ENCODE peak calls at places on chromosomes 13 and 19, in five cellular contexts. W, V, T, P and I are unnamed samples.

GRCh38 chr13:44088911-44089851 is 209.5 kb downstream of the LACC1 start:
- DNase-seq in W (no peak), T (no peak), P (no peak), V (no peak), I (no peak)

GRCh38 chr19:51708811-51709210 is 15.0 kb downstream of the HAS1 start:
- DNase-seq in W (no peak), V (no peak), P (no peak), T (peak; percentile 52), I (no peak)

GRCh38 chr13:38819596-38819995 is 132.7 kb downstream of the FREM2 start:
- DNase-seq in T (no peak), V (no peak), P (no peak), W (no peak), I (no peak)

GRCh38 chr13:100495455-100495854 is 93.1 kb downstream of the GGACT start:
- DNase-seq in V (no peak), W (no peak), P (no peak), T (no peak), I (no peak)

GRCh38 chr13:73835138-73835721 is 299.0 kb downstream of the KLF12 start:
- DNase-seq in T (no peak), P (peak; percentile 63), V (no peak), W (no peak), I (no peak)

GRCh38 chr19:6056282-6056741 is 54.0 kb downstream of the RFX2 start:
- DNase-seq in P (no peak), T (peak; percentile 71), V (peak; percentile 38), W (no peak), I (no peak)

GRCh38 chr19:6667114-6667627 is 2.8 kb downstream of the TNFSF14 start:
- DNase-seq in P (no peak), T (no peak), W (no peak), V (no peak), I (no peak)

GRCh38 chr19:7176792-7177191 is 107.3 kb downstream of the ZNF557 start:
- DNase-seq in V (no peak), P (no peak), W (no peak), T (no peak), I (no peak)

GRCh38 chr13:59038824-59039223 is 1124.9 kb downstream of the DIAPH3 start:
- DNase-seq in T (no peak), W (no peak), P (no peak), V (no peak), I (no peak)

GRCh38 chr19:47003611-47003935 is 16.1 kb upstream of the NPAS1 start:
- DNase-seq in V (no peak), P (no peak), W (no peak), T (no peak), I (no peak)

GRCh38 chr19:8340341-8341096 is 2.5 kb downstream of the KANK3 start:
- DNase-seq in W (no peak), P (no peak), V (no peak), T (no peak), I (no peak)

GRCh38 chr13:60583196-60583908 is 186.3 kb downstream of the TDRD3 start:
- DNase-seq in P (no peak), V (no peak), T (no peak), W (no peak), I (no peak)

GRCh38 chr19:29485293-29485692 is 40.5 kb upstream of the VSTM2B start:
- DNase-seq in W (no peak), P (no peak), V (no peak), T (peak; percentile 33), I (no peak)

GRCh38 chr13:24605923-24606372 is 74.3 kb upstream of the ATP12A start:
- DNase-seq in W (no peak), V (no peak), P (no peak), T (no peak), I (no peak)

GRCh38 chr19:48624791-48625723 is 5.8 kb downstream of the SPHK2 start:
- DNase-seq in V (no peak), W (no peak), T (no peak), P (peak; percentile 23), I (no peak)

GRCh38 chr13:23578411-23579071 is 8.3 kb downstream of the TNFRSF19 start:
- DNase-seq in P (peak; percentile 65), W (peak; percentile 32), V (peak; percentile 59), T (peak; percentile 72), I (peak; percentile 37)

GRCh38 chr19:4988770-4989251 is 19.9 kb downstream of the KDM4B start:
- DNase-seq in T (peak; percentile 92), V (no peak), P (no peak), W (peak; percentile 57), I (peak; percentile 32)

GRCh38 chr19:13002970-13003540 is 7.8 kb downstream of the NFIX start:
- DNase-seq in W (no peak), P (no peak), T (no peak), V (no peak), I (no peak)

GRCh38 chr13:76635232-76636021 is 250.8 kb downstream of the KCTD12 start:
- DNase-seq in P (no peak), T (no peak), V (no peak), W (no peak), I (no peak)

GRCh38 chr19:15187026-15188007 is 13.5 kb downstream of the NOTCH3 start:
- DNase-seq in P (no peak), W (no peak), V (no peak), T (no peak), I (no peak)

GRCh38 chr13:110874508-110874960 is 40.3 kb downstream of the ANKRD10 start:
- DNase-seq in W (peak; percentile 56), T (peak; percentile 93), P (peak; percentile 84), V (peak; percentile 66), I (no peak)

GRCh38 chr19:10270180-10270615 is 722 bp upstream of the ICAM1 start:
- DNase-seq in P (no peak), V (no peak), W (peak; percentile 27), T (peak; percentile 87), I (no peak)

GRCh38 chr19:5672708-5673459 is 7.4 kb downstream of the MICOS13 start:
- DNase-seq in W (no peak), T (no peak), V (no peak), P (no peak), I (no peak)

GRCh38 chr13:42892760-42893159 is 99.3 kb downstream of the EPSTI1 start:
- DNase-seq in W (no peak), T (no peak), P (no peak), V (no peak), I (no peak)

GRCh38 chr13:51380269-51380668 is 40.8 kb downstream of the SERPINE3 start:
- DNase-seq in V (no peak), T (no peak), W (no peak), P (no peak), I (no peak)

GRCh38 chr13:57527114-57527770 is 104.3 kb upstream of the PCDH17 start:
- DNase-seq in P (no peak), W (no peak), T (no peak), V (no peak), I (no peak)

GRCh38 chr13:49098198-49098597 is 121.9 kb upstream of the MLNR start:
- DNase-seq in T (peak; percentile 73), W (no peak), V (peak; percentile 45), P (no peak), I (peak; percentile 83)

GRCh38 chr19:33071887-33072286 is 7.2 kb upstream of the RHPN2 start:
- DNase-seq in V (no peak), W (no peak), P (no peak), T (no peak), I (no peak)

GRCh38 chr19:16462757-16463250 is 9.0 kb downstream of the EPS15L1 start:
- DNase-seq in P (no peak), T (no peak), V (no peak), W (no peak), I (no peak)

GRCh38 chr19:21947775-21948174 is 63.0 kb downstream of the ZNF208 start:
- DNase-seq in V (no peak), P (peak; percentile 0), T (no peak), W (no peak), I (no peak)

GRCh38 chr19:34675919-34676318 is 1.0 kb downstream of the SCGB2B2 start:
- DNase-seq in T (no peak), W (no peak), P (no peak), V (no peak), I (no peak)

GRCh38 chr19:34678421-34678820 is 943 bp downstream of the ZNF302 start:
- DNase-seq in T (no peak), V (no peak), W (no peak), P (no peak), I (no peak)

GRCh38 chr19:34676697-34677385 is at the start of gene SCGB2B2:
- DNase-seq in V (no peak), T (peak; percentile 77), W (peak; percentile 90), P (peak; percentile 46), I (no peak)

GRCh38 chr19:34678085-34678412 is 571 bp downstream of the ZNF302 start:
- DNase-seq in V (no peak), T (no peak), P (no peak), W (no peak), I (no peak)

GRCh38 chr19:34677386-34678084 is at the start of gene ZNF302:
- DNase-seq in T (peak; percentile 98), P (peak; percentile 98), V (peak; percentile 95), W (peak; percentile 96), I (peak; percentile 94)
- TF ChIP-seq CTCF in T (no peak), P (no peak), V (no peak), W (no peak), I (no peak)

GRCh38 chr13:26348966-26349365 is 95.0 kb downstream of the CDK8 start:
- DNase-seq in T (no peak), P (no peak), W (no peak), V (no peak), I (no peak)
- H3K4me3 ChIP-seq in T (no peak overlapping the region), P (no peak overlapping the region), W (no peak overlapping the region), V (no peak overlapping the region), I (no peak overlapping the region)

DNA sequence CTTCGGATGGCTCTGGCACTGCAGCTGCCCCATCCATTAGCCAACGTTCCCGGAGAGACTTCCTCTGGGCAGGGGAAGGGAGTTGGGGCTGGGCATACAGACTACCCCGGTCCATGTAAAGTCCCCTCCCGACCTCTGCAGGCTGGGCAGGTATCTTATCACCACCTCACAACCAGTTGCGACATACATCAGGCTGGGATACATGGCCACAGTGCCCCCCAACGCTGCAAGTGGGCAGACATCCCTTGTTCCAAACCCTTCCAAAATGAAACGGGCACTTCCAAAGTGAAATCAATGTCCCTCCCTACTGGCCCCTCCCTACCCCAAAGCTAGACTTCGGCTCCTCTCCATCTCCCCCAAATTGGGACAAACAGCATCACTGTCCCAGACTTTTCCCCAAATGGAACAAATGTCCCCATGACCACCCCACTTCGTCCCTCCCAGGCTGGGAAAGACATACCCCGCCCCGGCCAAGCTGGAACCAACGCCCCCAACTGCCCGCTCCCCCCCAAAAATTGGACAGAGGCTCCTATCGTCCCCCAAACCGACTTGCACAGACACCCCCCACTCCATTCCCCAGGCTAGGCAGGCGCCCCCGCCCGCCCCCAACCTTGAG is 5.0 kb downstream of the PALM3 start:
- DNase-seq in V (no peak), T (no peak), P (no peak), W (no peak), I (no peak)
- H3K27me3 ChIP-seq in V (no peaks in the 10 kb centered on the region), T (no peaks in the 10 kb centered on the region), P (peaks cover 23% of the 10 kb centered on the region), W (peaks cover 15% of the 10 kb centered on the region), I (peaks cover 14% of the 10 kb centered on the region)

DNA sequence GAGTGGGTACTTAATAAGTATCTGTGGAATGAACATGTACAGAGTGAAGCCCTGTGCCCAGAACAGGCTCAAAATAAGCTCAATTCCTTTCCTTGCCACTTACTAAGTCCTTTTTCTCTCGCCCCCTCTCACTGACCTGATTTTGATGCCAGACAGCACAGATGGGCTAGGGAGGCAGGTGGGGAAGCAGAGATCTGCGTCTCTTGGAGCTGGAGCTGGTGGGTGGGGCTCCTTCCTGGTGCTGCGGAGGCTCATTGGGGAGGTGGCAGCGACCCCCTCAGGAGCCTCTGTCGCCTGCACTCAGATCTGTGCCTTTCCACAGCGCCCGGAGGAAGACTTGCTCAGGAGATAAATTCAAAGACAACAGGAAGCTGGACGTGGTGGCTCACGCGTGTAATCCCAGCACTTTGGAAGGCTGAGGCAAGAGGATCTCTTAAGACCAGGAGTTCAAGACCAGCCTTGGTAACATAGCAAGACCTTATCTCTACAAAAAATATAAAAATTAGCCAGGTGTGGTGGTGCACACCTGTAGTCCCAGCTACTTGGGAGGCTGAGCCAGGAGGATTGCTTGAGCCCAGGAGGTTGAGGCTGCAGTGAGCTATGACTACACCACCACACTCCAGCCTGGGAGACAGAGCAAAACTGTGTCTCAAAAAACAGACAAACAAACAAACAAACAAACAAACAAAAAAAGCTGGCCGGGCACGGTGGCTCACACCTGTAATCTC is 14.6 kb downstream of the AKT2 start:
- DNase-seq in V (no peak), T (no peak), W (peak; percentile 72), P (no peak), I (no peak)
- TF ChIP-seq CTCF in V (no peak), T (no peak), W (no peak), P (no peak), I (no peak)